ENCODE peak calls at places on chromosomes 7 and 10, in eight cellular contexts. X is coronary artery; G is CD8-positive, alpha-beta T cell; Q is endothelial cell; R is GM12864; K is body of pancreas; B is PC-9; O is left ventricle myocardium inferior. Y is an unnamed sample.
A peak's percentile ranks its signal among the peaks of the same experiment; 100 is the strongest.

GRCh38 chr7:99997545-99998137 is 17.8 kb upstream of the ZKSCAN1 start:
- DNase-seq in X (no peak), G (peak; percentile 51), Q (peak; percentile 33), R (peak; percentile 27), K (peak; percentile 63), B (no peak), O (peak; percentile 55), Y (no peak)

GRCh38 chr10:22486431-22486830 is 141.1 kb downstream of the SPAG6 start:
- DNase-seq in X (no peak), G (no peak), Q (no peak), R (no peak), K (no peak), B (no peak), O (no peak), Y (no peak)

GRCh38 chr10:79242620-79243152 is 104.6 kb upstream of the PPIF start:
- DNase-seq in X (no peak), G (peak; percentile 13), Q (peak; percentile 73), R (no peak), K (peak; percentile 54), B (peak; percentile 72), O (peak; percentile 74), Y (no peak)

GRCh38 chr7:63899691-63900393 is 98.8 kb upstream of the ZNF722 start:
- DNase-seq in X (no peak), G (peak; percentile 66), Q (no peak), R (no peak), K (peak; percentile 58), B (no peak), O (peak; percentile 85), Y (peak; percentile 70)

GRCh38 chr10:110209399-110209925 is 2.1 kb downstream of the MXI1 start:
- DNase-seq in X (peak; percentile 85), G (no peak), Q (peak; percentile 42), R (no peak), K (peak; percentile 76), B (peak; percentile 46), O (peak; percentile 65), Y (no peak)

GRCh38 chr10:110083884-110084283 is 76.1 kb downstream of the ADD3 start:
- DNase-seq in X (no peak), G (no peak), Q (no peak), R (no peak), K (no peak), B (no peak), O (no peak), Y (no peak)

GRCh38 chr7:55964802-55965470 is 551 bp downstream of the NIPSNAP2 start:
- DNase-seq in X (peak; percentile 80), G (no peak), Q (peak; percentile 65), R (no peak), K (peak; percentile 86), B (peak; percentile 89), O (peak; percentile 91), Y (peak; percentile 76)

GRCh38 chr7:50379082-50379481 is 71.1 kb downstream of the FIGNL1 start:
- DNase-seq in X (no peak), G (no peak), Q (no peak), R (no peak), K (no peak), B (peak; percentile 35), O (no peak), Y (no peak)

GRCh38 chr10:30510184-30510931 is 76.4 kb downstream of the MAP3K8 start:
- DNase-seq in X (no peak), G (no peak), Q (no peak), R (no peak), K (peak; percentile 17), B (peak; percentile 43), O (no peak), Y (peak; percentile 57)

GRCh38 chr10:91700273-91700672 is 67.4 kb upstream of the PPP1R3C start:
- DNase-seq in X (no peak), G (no peak), Q (no peak), R (no peak), K (no peak), B (no peak), O (no peak), Y (no peak)

GRCh38 chr7:124702385-124702784 is 63.2 kb downstream of the GPR37 start:
- DNase-seq in X (no peak), G (no peak), Q (no peak), R (no peak), K (no peak), B (no peak), O (no peak), Y (no peak)

GRCh38 chr7:156034397-156034796 is 222.1 kb upstream of the SHH start:
- DNase-seq in X (no peak), G (no peak), Q (no peak), R (peak; percentile 18), K (no peak), B (no peak), O (no peak), Y (no peak)

GRCh38 chr7:152312316-152312715 is 123.5 kb downstream of the KMT2C start:
- DNase-seq in X (no peak), G (no peak), Q (no peak), R (no peak), K (no peak), B (no peak), O (no peak), Y (no peak)

GRCh38 chr10:121696854-121697253 is 98.6 kb upstream of the FGFR2 start:
- DNase-seq in X (no peak), G (no peak), Q (peak; percentile 64), R (no peak), K (no peak), B (no peak), O (no peak), Y (no peak)

GRCh38 chr10:59175538-59176240 is 754 bp upstream of the PHYHIPL start:
- DNase-seq in X (no peak), G (no peak), Q (peak; percentile 24), R (no peak), K (peak; percentile 29), B (no peak), O (no peak), Y (no peak)

GRCh38 chr7:97847791-97848190 is 24.4 kb downstream of the ASNS start:
- DNase-seq in X (no peak), G (no peak), Q (no peak), R (no peak), K (no peak), B (no peak), O (no peak), Y (no peak)

GRCh38 chr7:75804705-75805104 is 8.9 kb downstream of the CCL24 start:
- DNase-seq in X (no peak), G (no peak), Q (no peak), R (no peak), K (no peak), B (no peak), O (no peak), Y (no peak)

GRCh38 chr7:77464589-77464988 is 48.4 kb upstream of the GSAP start:
- DNase-seq in X (no peak), G (no peak), Q (no peak), R (peak; percentile 59), K (no peak), B (no peak), O (no peak), Y (no peak)

GRCh38 chr7:89648509-89648908 is 505.8 kb upstream of the STEAP1 start:
- DNase-seq in X (no peak), G (no peak), Q (no peak), R (no peak), K (no peak), B (no peak), O (no peak), Y (no peak)
- TF ChIP-seq CTCF in X (no peak), G (no peak), Q (no peak), R (no peak), K (no peak), B (no peak), O (no peak), Y (no peak)

GRCh38 chr7:128804472-128804871 is 12.7 kb downstream of the CCDC136 start:
- DNase-seq in X (no peak), G (no peak), Q (peak; percentile 31), R (no peak), K (no peak), B (no peak), O (no peak), Y (no peak)
- TF ChIP-seq CTCF in X (no peak), G (no peak), Q (no peak), R (no peak), K (no peak), B (no peak), O (no peak), Y (no peak)

GRCh38 chr10:99432881-99433280 is 2.5 kb upstream of the GOT1 start:
- DNase-seq in X (no peak), G (no peak), Q (no peak), R (no peak), K (no peak), B (no peak), O (no peak), Y (no peak)

GRCh38 chr10:99435986-99436633 is 5.7 kb upstream of the GOT1 start:
- DNase-seq in X (no peak), G (no peak), Q (peak; percentile 21), R (peak; percentile 7), K (no peak), B (no peak), O (no peak), Y (no peak)

GRCh38 chr10:99431190-99431549 is 746 bp upstream of the GOT1 start:
- DNase-seq in X (peak; percentile 82), G (no peak), Q (peak; percentile 35), R (peak; percentile 7), K (peak; percentile 75), B (peak; percentile 33), O (peak; percentile 85), Y (peak; percentile 51)

GRCh38 chr10:99432047-99432446 is 1.6 kb upstream of the GOT1 start:
- DNase-seq in X (no peak), G (no peak), Q (no peak), R (no peak), K (no peak), B (no peak), O (no peak), Y (no peak)

GRCh38 chr10:99433378-99434020 is 3.1 kb upstream of the GOT1 start:
- DNase-seq in X (no peak), G (no peak), Q (no peak), R (no peak), K (no peak), B (no peak), O (no peak), Y (no peak)
- TF ChIP-seq CTCF in X (no peak), G (no peak), Q (no peak), R (no peak), K (peak; percentile 28), B (peak; percentile 49), O (peak; percentile 50), Y (no peak)

GRCh38 chr10:126135177-126135576 is 238.8 kb downstream of the FANK1 start:
- DNase-seq in X (no peak), G (no peak), Q (no peak), R (no peak), K (no peak), B (no peak), O (no peak), Y (no peak)
- TF ChIP-seq CTCF in X (no peak), G (no peak), Q (no peak), R (no peak), K (no peak), B (no peak), O (no peak), Y (no peak)

DNA sequence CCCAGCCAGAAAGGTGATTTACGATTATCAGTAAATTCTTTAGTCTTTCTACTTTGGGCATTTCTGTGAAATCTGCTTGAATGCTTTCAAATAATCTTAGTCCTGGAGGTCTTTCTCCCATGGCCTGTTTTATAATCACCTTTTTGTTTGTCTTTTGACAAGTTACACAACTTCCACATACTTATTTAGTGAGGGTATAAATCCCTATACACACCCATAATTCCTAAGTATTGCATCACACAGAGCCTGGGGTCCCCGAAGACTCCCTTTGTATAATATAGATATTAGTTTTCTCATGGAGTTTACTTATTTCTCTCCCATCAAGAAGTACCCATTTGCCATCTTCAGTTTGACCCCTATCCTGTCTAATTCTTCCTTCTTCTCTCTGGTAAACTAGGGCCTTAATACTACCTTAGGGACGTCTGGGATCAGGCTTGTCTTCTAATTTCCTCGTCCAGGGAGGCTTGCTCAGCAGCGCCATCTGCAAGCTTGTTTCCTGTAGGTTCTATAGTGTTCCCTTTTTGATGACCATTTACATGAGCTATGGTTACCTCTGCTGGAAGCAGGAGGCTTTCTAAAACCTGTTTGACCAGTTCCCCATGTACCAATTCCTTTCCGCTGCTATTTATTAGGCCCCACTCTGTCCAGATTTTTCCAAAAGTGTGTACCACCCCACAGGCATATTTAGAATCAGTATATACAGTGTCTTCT is 8.1 kb downstream of the DNAH11 start:
- DNase-seq in X (no peak), G (no peak), Q (no peak), R (no peak), K (no peak), B (peak; percentile 6), O (no peak), Y (no peak)
- TF ChIP-seq CTCF in X (no peak), G (no peak), Q (no peak), R (no peak), K (no peak), B (peak; percentile 65), O (no peak), Y (no peak)